ENCODE peak calls at places on chromosomes 3 and 15, in five cellular contexts. One of them, this sample, is unnamed.

GRCh38 chr3:111989061-111989678 is 9.6 kb upstream of the TAGLN3 start:
- DNase-seq in NCI-H526 treated with DMSO at 0.1 percent for 48 hours: no peak
- DNase-seq in BJ: peak
- DNase-seq in M059J: peak
- DNase-seq in nephron progenitor cell: no peak
- DNase-seq in this sample: peak

GRCh38 chr3:36065321-36065720 is 315.0 kb upstream of the STAC start:
- DNase-seq in M059J: no peak
- DNase-seq in nephron progenitor cell: no peak
- DNase-seq in NCI-H526 treated with DMSO at 0.1 percent for 48 hours: no peak
- DNase-seq in BJ: no peak
- DNase-seq in this sample: no peak

GRCh38 chr3:151305081-151305777 is 11.4 kb downstream of the GPR87 start:
- DNase-seq in nephron progenitor cell: no peak
- DNase-seq in NCI-H526 treated with DMSO at 0.1 percent for 48 hours: no peak
- DNase-seq in M059J: peak
- DNase-seq in BJ: peak
- DNase-seq in this sample: peak

GRCh38 chr15:68410466-68411200 is 21.3 kb downstream of the ITGA11 start:
- DNase-seq in NCI-H526 treated with DMSO at 0.1 percent for 48 hours: no peak
- DNase-seq in BJ: no peak
- DNase-seq in nephron progenitor cell: no peak
- DNase-seq in M059J: no peak
- DNase-seq in this sample: no peak

GRCh38 chr15:77025941-77026411 is 31.1 kb downstream of the PSTPIP1 start:
- DNase-seq in BJ: no peak
- DNase-seq in NCI-H526 treated with DMSO at 0.1 percent for 48 hours: no peak
- DNase-seq in M059J: no peak
- DNase-seq in nephron progenitor cell: no peak
- DNase-seq in this sample: no peak

GRCh38 chr15:29693225-29693624 is 129.0 kb downstream of the TJP1 start:
- DNase-seq in M059J: no peak
- DNase-seq in nephron progenitor cell: no peak
- DNase-seq in BJ: no peak
- DNase-seq in NCI-H526 treated with DMSO at 0.1 percent for 48 hours: no peak
- DNase-seq in this sample: no peak

GRCh38 chr3:151203053-151203420 is at the start of gene GPR171:
- DNase-seq in BJ: no peak
- DNase-seq in NCI-H526 treated with DMSO at 0.1 percent for 48 hours: no peak
- DNase-seq in M059J: no peak
- DNase-seq in nephron progenitor cell: no peak
- DNase-seq in this sample: no peak

GRCh38 chr3:107599755-107600122 is 77.0 kb downstream of the BBX start:
- DNase-seq in BJ: no peak
- DNase-seq in M059J: no peak
- DNase-seq in nephron progenitor cell: no peak
- DNase-seq in NCI-H526 treated with DMSO at 0.1 percent for 48 hours: no peak
- DNase-seq in this sample: no peak

GRCh38 chr3:57596495-57597239 is 477 bp downstream of the ARF4 start:
- DNase-seq in BJ: peak
- DNase-seq in nephron progenitor cell: peak
- DNase-seq in M059J: peak
- DNase-seq in NCI-H526 treated with DMSO at 0.1 percent for 48 hours: no peak
- DNase-seq in this sample: no peak

This sample was measured in HFF-Myc.